ENCODE peak calls at places on chromosome 3, in six cellular contexts. One of them, this sample, is unnamed.

GRCh38 chr3:8307545-8308110 is 194.0 kb upstream of the LMCD1 start:
- DNase-seq in germinal center: no peak
- DNase-seq in GM13976: no peak
- DNase-seq in HTR-8/SVneo: no peak
- DNase-seq in endothelial cell: no peak
- DNase-seq in stimulated activated CD8-positive, alpha-beta memory T cell treated with anti-CD3 and anti-CD28 coated beads, Interleukin-2, amount 100 ng/mL, for 1 hour: no peak
- DNase-seq in this sample: no peak

GRCh38 chr3:48047841-48048456 is 31.7 kb upstream of the MAP4 start:
- DNase-seq in HTR-8/SVneo: no peak
- DNase-seq in stimulated activated CD8-positive, alpha-beta memory T cell treated with anti-CD3 and anti-CD28 coated beads, Interleukin-2, amount 100 ng/mL, for 1 hour: no peak
- DNase-seq in GM13976: no peak
- DNase-seq in germinal center: no peak
- DNase-seq in endothelial cell: no peak
- DNase-seq in this sample: no peak

GRCh38 chr3:100629728-100630127 is 20.3 kb downstream of the ADGRG7 start:
- DNase-seq in GM13976: no peak
- DNase-seq in HTR-8/SVneo: no peak
- DNase-seq in stimulated activated CD8-positive, alpha-beta memory T cell treated with anti-CD3 and anti-CD28 coated beads, Interleukin-2, amount 100 ng/mL, for 1 hour: no peak
- DNase-seq in endothelial cell: no peak
- DNase-seq in germinal center: no peak
- DNase-seq in this sample: no peak

GRCh38 chr3:185658504-185658912 is 72.4 kb downstream of the SENP2 start:
- DNase-seq in stimulated activated CD8-positive, alpha-beta memory T cell treated with anti-CD3 and anti-CD28 coated beads, Interleukin-2, amount 100 ng/mL, for 1 hour: no peak
- DNase-seq in germinal center: no peak
- DNase-seq in endothelial cell: no peak
- DNase-seq in GM13976: no peak
- DNase-seq in HTR-8/SVneo: peak
- DNase-seq in this sample: no peak

GRCh38 chr3:23594066-23594465 is 211.7 kb upstream of the UBE2E1 start:
- DNase-seq in stimulated activated CD8-positive, alpha-beta memory T cell treated with anti-CD3 and anti-CD28 coated beads, Interleukin-2, amount 100 ng/mL, for 1 hour: no peak
- DNase-seq in GM13976: no peak
- DNase-seq in HTR-8/SVneo: no peak
- DNase-seq in endothelial cell: no peak
- DNase-seq in germinal center: no peak
- DNase-seq in this sample: no peak

GRCh38 chr3:30282052-30282708 is 324.2 kb upstream of the TGFBR2 start:
- DNase-seq in GM13976: no peak
- DNase-seq in germinal center: no peak
- DNase-seq in HTR-8/SVneo: peak
- DNase-seq in endothelial cell: no peak
- DNase-seq in stimulated activated CD8-positive, alpha-beta memory T cell treated with anti-CD3 and anti-CD28 coated beads, Interleukin-2, amount 100 ng/mL, for 1 hour: no peak
- DNase-seq in this sample: no peak

GRCh38 chr3:59925946-59926345 is 876.1 kb upstream of the CFAP20DC start:
- DNase-seq in GM13976: no peak
- DNase-seq in HTR-8/SVneo: no peak
- DNase-seq in endothelial cell: no peak
- DNase-seq in stimulated activated CD8-positive, alpha-beta memory T cell treated with anti-CD3 and anti-CD28 coated beads, Interleukin-2, amount 100 ng/mL, for 1 hour: no peak
- DNase-seq in germinal center: no peak
- DNase-seq in this sample: no peak

GRCh38 chr3:42688487-42689420 is 3.4 kb downstream of the KLHL40 start:
- DNase-seq in stimulated activated CD8-positive, alpha-beta memory T cell treated with anti-CD3 and anti-CD28 coated beads, Interleukin-2, amount 100 ng/mL, for 1 hour: no peak
- DNase-seq in HTR-8/SVneo: no peak
- DNase-seq in GM13976: no peak
- DNase-seq in germinal center: no peak
- DNase-seq in endothelial cell: no peak
- DNase-seq in this sample: no peak

GRCh38 chr3:4524423-4524769 is 31.2 kb downstream of the ITPR1 start:
- DNase-seq in HTR-8/SVneo: no peak
- DNase-seq in stimulated activated CD8-positive, alpha-beta memory T cell treated with anti-CD3 and anti-CD28 coated beads, Interleukin-2, amount 100 ng/mL, for 1 hour: no peak
- DNase-seq in germinal center: no peak
- DNase-seq in GM13976: no peak
- DNase-seq in endothelial cell: no peak
- DNase-seq in this sample: no peak

GRCh38 chr3:16668776-16669545 is 63.7 kb upstream of the DAZL start:
- DNase-seq in endothelial cell: no peak
- DNase-seq in stimulated activated CD8-positive, alpha-beta memory T cell treated with anti-CD3 and anti-CD28 coated beads, Interleukin-2, amount 100 ng/mL, for 1 hour: no peak
- DNase-seq in GM13976: no peak
- DNase-seq in germinal center: no peak
- DNase-seq in HTR-8/SVneo: no peak
- DNase-seq in this sample: no peak

GRCh38 chr3:99562138-99562537 is 76.3 kb upstream of the COL8A1 start:
- DNase-seq in GM13976: no peak
- DNase-seq in germinal center: no peak
- DNase-seq in HTR-8/SVneo: peak
- DNase-seq in stimulated activated CD8-positive, alpha-beta memory T cell treated with anti-CD3 and anti-CD28 coated beads, Interleukin-2, amount 100 ng/mL, for 1 hour: no peak
- DNase-seq in endothelial cell: peak
- DNase-seq in this sample: no peak

GRCh38 chr3:52195823-52196331 is 2.1 kb upstream of the ALAS1 start:
- DNase-seq in HTR-8/SVneo: no peak
- DNase-seq in stimulated activated CD8-positive, alpha-beta memory T cell treated with anti-CD3 and anti-CD28 coated beads, Interleukin-2, amount 100 ng/mL, for 1 hour: no peak
- DNase-seq in germinal center: no peak
- DNase-seq in GM13976: no peak
- DNase-seq in endothelial cell: no peak
- DNase-seq in this sample: no peak

GRCh38 chr3:24145981-24146822 is 201.1 kb downstream of the NR1D2 start:
- DNase-seq in stimulated activated CD8-positive, alpha-beta memory T cell treated with anti-CD3 and anti-CD28 coated beads, Interleukin-2, amount 100 ng/mL, for 1 hour: no peak
- DNase-seq in endothelial cell: no peak
- DNase-seq in HTR-8/SVneo: peak
- DNase-seq in GM13976: no peak
- DNase-seq in germinal center: no peak
- DNase-seq in this sample: no peak

GRCh38 chr3:177977381-177978158 is 558.7 kb upstream of the KCNMB2 start:
- DNase-seq in endothelial cell: no peak
- DNase-seq in stimulated activated CD8-positive, alpha-beta memory T cell treated with anti-CD3 and anti-CD28 coated beads, Interleukin-2, amount 100 ng/mL, for 1 hour: no peak
- DNase-seq in HTR-8/SVneo: peak
- DNase-seq in germinal center: no peak
- DNase-seq in GM13976: no peak
- DNase-seq in this sample: no peak

GRCh38 chr3:41893977-41894376 is 67.9 kb downstream of the ULK4 start:
- DNase-seq in endothelial cell: peak
- DNase-seq in HTR-8/SVneo: peak
- DNase-seq in germinal center: peak
- DNase-seq in stimulated activated CD8-positive, alpha-beta memory T cell treated with anti-CD3 and anti-CD28 coated beads, Interleukin-2, amount 100 ng/mL, for 1 hour: no peak
- DNase-seq in GM13976: peak
- DNase-seq in this sample: peak

GRCh38 chr3:141255864-141256263 is 24.2 kb downstream of the PXYLP1 start:
- DNase-seq in endothelial cell: no peak
- DNase-seq in germinal center: no peak
- DNase-seq in GM13976: no peak
- DNase-seq in HTR-8/SVneo: no peak
- DNase-seq in stimulated activated CD8-positive, alpha-beta memory T cell treated with anti-CD3 and anti-CD28 coated beads, Interleukin-2, amount 100 ng/mL, for 1 hour: no peak
- DNase-seq in this sample: no peak

GRCh38 chr3:3177861-3178497 is 1.5 kb downstream of the CRBN start:
- DNase-seq in endothelial cell: no peak
- DNase-seq in germinal center: no peak
- DNase-seq in HTR-8/SVneo: no peak
- DNase-seq in stimulated activated CD8-positive, alpha-beta memory T cell treated with anti-CD3 and anti-CD28 coated beads, Interleukin-2, amount 100 ng/mL, for 1 hour: no peak
- DNase-seq in GM13976: no peak
- DNase-seq in this sample: no peak

This sample was measured in GM20000.